ENCODE peak calls at places on chromosome 12, in eight cellular contexts. D is erythroblast, K is ovary, T is activated T-cell treated with anti-CD3 and anti-CD28 coated beads for 48 hours, H is progenitor cell of endocrine pancreas, V is choroid plexus epithelial cell, W is substantia nigra, C is amniotic stem cell. O is an unnamed sample.
A peak's percentile ranks its signal among the peaks of the same experiment; 100 is the strongest.

GRCh38 chr12:62772556-62772955 is 162.4 kb downstream of the PPM1H start:
- DNase-seq in D (peak; percentile 19), K (no peak), T (no peak), W (no peak), C (no peak), V (no peak), H (no peak), O (no peak)

GRCh38 chr12:3897400-3897910 is 24.3 kb upstream of the PARP11 start:
- DNase-seq in W (no peak), V (no peak), T (no peak), K (no peak), D (no peak), C (no peak), H (no peak), O (no peak)

GRCh38 chr12:752673-753400 is 458 bp downstream of the WNK1 start:
- DNase-seq in C (peak; percentile 16), K (no peak), H (peak; percentile 72), V (peak; percentile 38), W (no peak), T (peak; percentile 37), D (peak; percentile 90), O (peak; percentile 71)

GRCh38 chr12:7832059-7832696 is 40.5 kb downstream of the SLC2A14 start:
- DNase-seq in C (peak; percentile 43), K (no peak), W (no peak), D (peak; percentile 73), V (peak; percentile 83), H (no peak), T (no peak), O (no peak)

GRCh38 chr12:19462441-19462840 is 23.1 kb downstream of the AEBP2 start:
- DNase-seq in V (peak; percentile 31), H (no peak), K (no peak), D (no peak), W (no peak), C (no peak), T (no peak), O (no peak)

GRCh38 chr12:50103767-50104321 is at the start of gene GPD1:
- DNase-seq in K (peak; percentile 74), V (peak; percentile 61), C (no peak), T (no peak), H (peak; percentile 37), D (peak; percentile 74), W (no peak), O (no peak)

GRCh38 chr12:49705479-49706267 is 1.5 kb downstream of the FMNL3 start:
- DNase-seq in D (peak; percentile 17), V (peak; percentile 64), K (peak; percentile 53), H (no peak), C (no peak), W (no peak), T (no peak), O (no peak)

GRCh38 chr12:109156036-109156435 is 39.6 kb downstream of the ACACB start:
- DNase-seq in K (no peak), V (no peak), C (no peak), T (no peak), W (no peak), H (no peak), D (no peak), O (no peak)

GRCh38 chr12:92756905-92757598 is 54.3 kb downstream of the PLEKHG7 start:
- DNase-seq in V (no peak), H (no peak), K (no peak), T (no peak), C (no peak), W (no peak), D (no peak), O (no peak)

GRCh38 chr12:125134576-125134975 is 69.3 kb downstream of the AACS start:
- DNase-seq in K (no peak), H (no peak), T (no peak), V (no peak), D (no peak), C (no peak), W (no peak), O (no peak)

GRCh38 chr12:41932470-41932991 is 212.1 kb downstream of the GXYLT1 start:
- DNase-seq in W (peak; percentile 23), V (peak; percentile 18), H (peak; percentile 32), T (no peak), C (no peak), K (peak; percentile 72), D (peak; percentile 67), O (no peak)

GRCh38 chr12:9729082-9729481 is 3.8 kb downstream of the CLECL1 start:
- DNase-seq in W (no peak), K (no peak), H (no peak), T (no peak), V (no peak), C (no peak), D (no peak), O (no peak)

GRCh38 chr12:128449146-128449894 is 182.3 kb downstream of the TMEM132C start:
- DNase-seq in H (no peak), W (no peak), C (no peak), D (no peak), K (no peak), V (no peak), T (no peak), O (no peak)

GRCh38 chr12:401235-402126 is at the start of gene CCDC77:
- DNase-seq in T (peak; percentile 94), H (peak; percentile 95), C (no peak), D (no peak), V (peak; percentile 93), W (no peak), K (peak; percentile 95), O (peak; percentile 96)